ENCODE peak calls at places on chromosome 5, in nine cellular contexts. One of them, this sample, is unnamed.

GRCh38 chr5:135887881-135888614 is 7.6 kb downstream of the IL9 start:
- DNase-seq in iris pigment epithelial cell: peak
- DNase-seq in Daoy: peak
- DNase-seq in stimulated activated CD8-positive, alpha-beta memory T cell treated with anti-CD3 and anti-CD28 coated beads, Interleukin-7, amount 100 ng/mL, for 1 hour: no peak
- DNase-seq in GM23338: peak
- DNase-seq in fibroblast of lung: peak
- DNase-seq in ureter: no peak
- DNase-seq in CD4-positive, alpha-beta T cell: no peak
- DNase-seq in H7: peak
- DNase-seq in this sample: peak

GRCh38 chr5:2752059-2752874 is 790 bp upstream of the IRX2 start:
- DNase-seq in iris pigment epithelial cell: no peak
- DNase-seq in Daoy: peak
- DNase-seq in stimulated activated CD8-positive, alpha-beta memory T cell treated with anti-CD3 and anti-CD28 coated beads, Interleukin-7, amount 100 ng/mL, for 1 hour: no peak
- DNase-seq in GM23338: peak
- DNase-seq in fibroblast of lung: no peak
- DNase-seq in ureter: no peak
- DNase-seq in CD4-positive, alpha-beta T cell: no peak
- DNase-seq in H7: peak
- DNase-seq in this sample: no peak

GRCh38 chr5:104082754-104083153 is 520.2 kb upstream of the NUDT12 start:
- DNase-seq in iris pigment epithelial cell: no peak
- DNase-seq in Daoy: no peak
- DNase-seq in stimulated activated CD8-positive, alpha-beta memory T cell treated with anti-CD3 and anti-CD28 coated beads, Interleukin-7, amount 100 ng/mL, for 1 hour: no peak
- DNase-seq in GM23338: no peak
- DNase-seq in fibroblast of lung: no peak
- DNase-seq in ureter: no peak
- DNase-seq in CD4-positive, alpha-beta T cell: no peak
- DNase-seq in H7: no peak
- DNase-seq in this sample: no peak

GRCh38 chr5:173855162-173855994 is 32.8 kb upstream of the CPEB4 start:
- DNase-seq in iris pigment epithelial cell: peak
- DNase-seq in Daoy: peak
- DNase-seq in stimulated activated CD8-positive, alpha-beta memory T cell treated with anti-CD3 and anti-CD28 coated beads, Interleukin-7, amount 100 ng/mL, for 1 hour: no peak
- DNase-seq in GM23338: no peak
- DNase-seq in fibroblast of lung: no peak
- DNase-seq in ureter: no peak
- DNase-seq in CD4-positive, alpha-beta T cell: no peak
- DNase-seq in H7: no peak
- DNase-seq in this sample: no peak

GRCh38 chr5:23614422-23614821 is 107.0 kb downstream of the PRDM9 start:
- DNase-seq in iris pigment epithelial cell: no peak
- DNase-seq in Daoy: no peak
- DNase-seq in stimulated activated CD8-positive, alpha-beta memory T cell treated with anti-CD3 and anti-CD28 coated beads, Interleukin-7, amount 100 ng/mL, for 1 hour: no peak
- DNase-seq in GM23338: no peak
- DNase-seq in fibroblast of lung: no peak
- DNase-seq in ureter: no peak
- DNase-seq in CD4-positive, alpha-beta T cell: no peak
- DNase-seq in H7: no peak
- DNase-seq in this sample: no peak

GRCh38 chr5:135332519-135333150 is 66.4 kb downstream of the MACROH2A1 start:
- DNase-seq in iris pigment epithelial cell: peak
- DNase-seq in Daoy: peak
- DNase-seq in stimulated activated CD8-positive, alpha-beta memory T cell treated with anti-CD3 and anti-CD28 coated beads, Interleukin-7, amount 100 ng/mL, for 1 hour: no peak
- DNase-seq in GM23338: peak
- DNase-seq in fibroblast of lung: peak
- DNase-seq in ureter: no peak
- DNase-seq in CD4-positive, alpha-beta T cell: no peak
- DNase-seq in H7: peak
- DNase-seq in this sample: peak

GRCh38 chr5:170305646-170306025 is 8.1 kb upstream of the LCP2 start:
- DNase-seq in iris pigment epithelial cell: no peak
- DNase-seq in Daoy: no peak
- DNase-seq in stimulated activated CD8-positive, alpha-beta memory T cell treated with anti-CD3 and anti-CD28 coated beads, Interleukin-7, amount 100 ng/mL, for 1 hour: no peak
- DNase-seq in GM23338: no peak
- DNase-seq in fibroblast of lung: no peak
- DNase-seq in ureter: no peak
- DNase-seq in CD4-positive, alpha-beta T cell: no peak
- DNase-seq in H7: no peak
- DNase-seq in this sample: no peak

GRCh38 chr5:119031047-119031886 is 39.6 kb upstream of the DMXL1 start:
- DNase-seq in iris pigment epithelial cell: no peak
- DNase-seq in Daoy: no peak
- DNase-seq in stimulated activated CD8-positive, alpha-beta memory T cell treated with anti-CD3 and anti-CD28 coated beads, Interleukin-7, amount 100 ng/mL, for 1 hour: no peak
- DNase-seq in GM23338: no peak
- DNase-seq in fibroblast of lung: no peak
- DNase-seq in ureter: no peak
- DNase-seq in CD4-positive, alpha-beta T cell: no peak
- DNase-seq in H7: no peak
- DNase-seq in this sample: no peak

This sample was measured in astrocyte of the hippocampus.